ENCODE peak calls at places on chromosomes 6 and 20, in four cellular contexts. D is AG09309, W is nephron progenitor cell, T is coronary artery. E is an unnamed sample.

GRCh38 chr6:111411978-111412574 is 70.9 kb downstream of the REV3L start:
- DNase-seq in W (no peak), T (no peak), D (no peak), E (no peak)

GRCh38 chr20:8457978-8458377 is 325.9 kb downstream of the PLCB1 start:
- DNase-seq in W (no peak), D (no peak), T (no peak), E (no peak)

GRCh38 chr6:15421945-15422733 is 176.3 kb downstream of the JARID2 start:
- DNase-seq in T (no peak), D (no peak), W (no peak), E (no peak)

GRCh38 chr6:32936247-32937152 is 4.3 kb downstream of the HLA-DMB start:
- DNase-seq in W (no peak), T (no peak), D (no peak), E (no peak)

GRCh38 chr6:14037402-14038277 is 79.9 kb upstream of the CD83 start:
- DNase-seq in W (no peak), T (no peak), D (peak), E (no peak)

GRCh38 chr20:17938889-17939619 is 29.5 kb downstream of the SNX5 start:
- DNase-seq in W (peak), T (no peak), D (no peak), E (no peak)

GRCh38 chr20:24786096-24786495 is 163.0 kb upstream of the CST7 start:
- DNase-seq in D (no peak), T (no peak), W (no peak), E (no peak)

GRCh38 chr6:46323312-46323965 is 152.7 kb upstream of the ENPP5 start:
- DNase-seq in D (peak), W (no peak), T (no peak), E (no peak)

GRCh38 chr6:12751694-12752304 is 35.2 kb downstream of the PHACTR1 start:
- DNase-seq in T (no peak), W (peak), D (peak), E (no peak)

GRCh38 chr20:40489886-40490285 is 199.2 kb downstream of the MAFB start:
- DNase-seq in T (no peak), D (peak), W (no peak), E (peak)

GRCh38 chr6:41182069-41183034 is 18.6 kb downstream of the TREML2 start:
- DNase-seq in T (no peak), W (peak), D (peak), E (peak)

GRCh38 chr20:48995599-48995998 is 50.5 kb upstream of the CSE1L start:
- DNase-seq in T (no peak), D (no peak), W (no peak), E (no peak)

GRCh38 chr20:33862709-33863403 is 51.7 kb downstream of the CHMP4B start:
- DNase-seq in T (no peak), W (peak), D (no peak), E (no peak)

GRCh38 chr20:38875170-38875993 is 50.8 kb upstream of the FAM83D start:
- DNase-seq in D (no peak), W (no peak), T (no peak), E (no peak)

GRCh38 chr6:12010635-12011275 is 1.4 kb upstream of the HIVEP1 start:
- DNase-seq in W (peak), T (peak), D (no peak), E (no peak)

GRCh38 chr6:17725083-17725482 is 18.4 kb upstream of the NUP153 start:
- DNase-seq in W (peak), T (no peak), D (no peak), E (no peak)

GRCh38 chr6:423799-424345 is 32.3 kb downstream of the IRF4 start:
- DNase-seq in D (no peak), W (no peak), T (no peak), E (no peak)

GRCh38 chr6:106300020-106300772 is 25.4 kb downstream of the ATG5 start:
- DNase-seq in D (no peak), W (no peak), T (no peak), E (no peak)

GRCh38 chr6:72653032-72653431 is 31.2 kb downstream of the KCNQ5 start:
- DNase-seq in W (no peak), D (no peak), T (no peak), E (no peak)

GRCh38 chr20:13868331-13868730 is 83.5 kb downstream of the NDUFAF5 start:
- DNase-seq in D (peak), T (no peak), W (no peak), E (no peak)

GRCh38 chr6:114941078-114941477 is 598.3 kb upstream of the HS3ST5 start:
- DNase-seq in D (no peak), T (no peak), W (no peak), E (no peak)

GRCh38 chr6:125790403-125791150 is at the start of gene NCOA7:
- DNase-seq in D (no peak), W (peak), T (peak), E (no peak)

GRCh38 chr20:21102691-21103311 is 3.4 kb downstream of the LINC00237 start:
- DNase-seq in D (no peak), T (no peak), W (peak), E (no peak)

GRCh38 chr6:152952045-152952444 is 30.8 kb downstream of the FBXO5 start:
- DNase-seq in W (no peak), D (no peak), T (no peak), E (no peak)

GRCh38 chr6:39416728-39417127 is 94.2 kb upstream of the KCNK16 start:
- DNase-seq in T (no peak), D (peak), W (no peak), E (no peak)

GRCh38 chr6:117346142-117346930 is 79.4 kb downstream of the ROS1 start:
- DNase-seq in T (no peak), W (no peak), D (no peak), E (no peak)

GRCh38 chr6:593139-593906 is 63.6 kb downstream of the HUS1B start:
- DNase-seq in D (no peak), T (no peak), W (peak), E (peak)

GRCh38 chr6:367891-368630 is 23.5 kb upstream of the IRF4 start:
- DNase-seq in W (no peak), D (no peak), T (no peak), E (no peak)

GRCh38 chr6:150380256-150380655 is 11.4 kb downstream of the IYD start:
- DNase-seq in W (no peak), T (no peak), D (peak), E (no peak)

GRCh38 chr20:46816916-46817638 is 77.6 kb upstream of the EYA2 start:
- DNase-seq in W (no peak), T (no peak), D (no peak), E (no peak)

GRCh38 chr6:152110878-152111820 is 303.7 kb downstream of the ESR1 start:
- DNase-seq in D (peak), T (no peak), W (no peak), E (no peak)

GRCh38 chr6:135935951-135936601 is 84.6 kb downstream of the PDE7B start:
- DNase-seq in D (no peak), T (no peak), W (no peak), E (no peak)

GRCh38 chr6:32700391-32701040 is 34.1 kb upstream of the HLA-DQB1 start:
- DNase-seq in D (peak), T (no peak), W (peak), E (peak)

GRCh38 chr6:56242343-56242742 is 5.0 kb downstream of the COL21A1 start:
- DNase-seq in T (no peak), W (no peak), D (no peak), E (no peak)

GRCh38 chr6:92690997-92691599 is 728.3 kb downstream of the EPHA7 start:
- DNase-seq in T (no peak), W (no peak), D (no peak), E (no peak)

GRCh38 chr6:149108398-149109100 is 209.0 kb upstream of the TAB2 start:
- DNase-seq in T (no peak), W (no peak), D (no peak), E (no peak)

GRCh38 chr6:14472964-14473363 is 355.4 kb downstream of the CD83 start:
- DNase-seq in W (no peak), T (no peak), D (no peak), E (no peak)

GRCh38 chr6:65633516-65633915 is 73.5 kb downstream of the EYS start:
- DNase-seq in D (no peak), W (no peak), T (no peak), E (no peak)

GRCh38 chr6:65637289-65638046 is 69.6 kb downstream of the EYS start:
- DNase-seq in T (no peak), D (no peak), W (no peak), E (no peak)

GRCh38 chr6:65642776-65643175 is 64.2 kb downstream of the EYS start:
- DNase-seq in T (no peak), W (no peak), D (no peak), E (no peak)

GRCh38 chr6:65638047-65638831 is 68.8 kb downstream of the EYS start:
- DNase-seq in T (no peak), D (no peak), W (peak), E (no peak)
- TF ChIP-seq CTCF in T (no peak), D (no peak), W (peak), E (peak)

DNA sequence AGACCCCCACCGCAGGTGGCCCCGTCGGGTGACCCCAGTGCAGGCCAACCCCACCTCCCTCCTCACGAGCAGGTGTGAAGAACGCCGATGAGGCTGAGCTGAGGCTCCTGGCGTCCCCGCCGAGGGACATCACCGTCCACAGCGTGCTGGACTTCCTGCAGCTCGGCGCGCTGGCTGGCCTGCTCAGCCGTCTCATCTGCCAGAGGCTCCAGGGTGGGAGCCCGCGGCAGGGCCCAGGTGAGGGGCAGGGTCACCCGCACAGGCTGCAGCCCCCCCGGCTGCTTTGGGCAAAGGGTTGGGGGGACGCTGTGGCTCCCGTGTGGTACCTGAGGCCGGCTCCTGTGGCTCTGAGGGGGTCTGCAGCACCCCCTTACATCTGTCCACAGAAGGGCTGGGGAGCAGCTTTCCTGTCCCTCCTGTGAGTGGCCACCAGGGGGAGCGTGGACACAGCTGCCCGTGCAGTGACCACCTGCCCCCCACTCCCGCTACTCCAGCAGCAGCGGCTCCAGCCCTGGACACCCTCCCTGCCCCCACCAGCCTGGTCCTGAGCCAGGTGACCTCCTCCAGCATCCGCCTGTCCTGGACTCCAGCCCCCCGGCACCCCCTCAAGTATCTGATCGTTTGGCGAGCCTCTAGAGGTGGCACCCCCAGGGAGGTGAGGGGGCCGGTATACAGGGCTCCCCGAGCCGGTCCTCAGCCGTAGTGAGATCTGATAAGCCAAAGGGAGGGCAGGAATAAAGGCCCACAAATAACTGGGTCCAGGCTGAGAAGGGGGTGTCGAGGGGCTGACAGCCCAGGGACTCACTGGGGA is 16.5 kb downstream of the COL20A1 start:
- DNase-seq in D (no peak), T (no peak), W (peak), E (no peak)
- TF ChIP-seq CTCF in D (peak), T (peak), W (peak), E (peak)

DNA sequence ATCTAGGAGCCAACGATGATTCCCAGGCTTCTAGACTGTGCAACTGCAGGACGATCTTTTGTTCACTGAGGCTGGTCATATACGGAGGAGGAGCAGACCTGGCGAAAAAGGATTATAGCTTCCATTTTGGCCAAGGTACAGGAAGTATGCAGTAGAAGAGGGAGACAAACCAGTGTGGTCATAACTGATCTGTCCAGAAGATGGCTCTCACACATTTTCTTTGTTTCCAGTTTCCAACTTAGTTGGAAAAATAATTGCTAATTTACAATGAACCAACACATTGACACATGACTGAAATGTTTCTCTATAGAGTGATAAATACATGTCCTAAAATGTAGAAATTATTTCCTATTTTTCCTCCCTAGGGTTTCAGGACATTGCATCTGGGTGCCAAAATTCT is 364.1 kb upstream of the BTBD3 start:
- DNase-seq in D (no peak), T (no peak), W (no peak), E (no peak)
- TF ChIP-seq CTCF in D (peak), T (no peak), W (peak), E (peak)

DNA sequence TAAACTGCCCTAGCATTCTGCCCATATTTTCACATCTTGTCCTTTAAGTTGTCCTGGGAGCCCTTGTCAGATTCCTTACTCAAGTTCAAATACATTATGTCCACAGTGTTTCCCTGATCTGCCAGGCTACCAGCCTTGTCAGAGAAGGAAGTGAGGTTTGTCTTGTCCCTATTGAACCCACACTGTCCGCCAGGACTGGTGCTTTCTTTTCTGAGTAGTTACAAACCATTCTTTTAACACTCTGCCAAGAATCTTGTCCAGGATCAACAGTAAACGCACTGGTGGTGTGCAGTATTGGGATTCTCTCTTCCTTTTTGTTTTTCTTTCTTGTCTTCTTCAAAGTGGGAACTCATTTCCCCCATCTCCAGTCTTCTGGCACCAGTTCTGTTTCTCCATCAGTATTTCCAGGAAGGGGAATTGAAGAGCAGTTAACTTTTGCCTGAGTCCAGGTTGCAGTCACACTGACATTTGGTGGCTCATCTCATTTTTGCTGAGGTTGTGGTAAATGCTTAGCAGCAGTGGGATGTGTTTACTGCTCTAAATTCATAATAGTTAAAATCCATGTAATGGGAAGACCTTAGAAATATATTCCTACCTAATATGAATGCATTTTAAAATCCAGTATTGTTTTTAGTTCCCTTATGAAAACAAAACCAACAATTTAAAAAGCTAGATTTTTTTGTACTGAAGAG is 295.4 kb downstream of the PRL start:
- DNase-seq in W (no peak), T (no peak), D (no peak), E (no peak)
- TF ChIP-seq CTCF in W (no peak), T (no peak), D (no peak), E (no peak)

DNA sequence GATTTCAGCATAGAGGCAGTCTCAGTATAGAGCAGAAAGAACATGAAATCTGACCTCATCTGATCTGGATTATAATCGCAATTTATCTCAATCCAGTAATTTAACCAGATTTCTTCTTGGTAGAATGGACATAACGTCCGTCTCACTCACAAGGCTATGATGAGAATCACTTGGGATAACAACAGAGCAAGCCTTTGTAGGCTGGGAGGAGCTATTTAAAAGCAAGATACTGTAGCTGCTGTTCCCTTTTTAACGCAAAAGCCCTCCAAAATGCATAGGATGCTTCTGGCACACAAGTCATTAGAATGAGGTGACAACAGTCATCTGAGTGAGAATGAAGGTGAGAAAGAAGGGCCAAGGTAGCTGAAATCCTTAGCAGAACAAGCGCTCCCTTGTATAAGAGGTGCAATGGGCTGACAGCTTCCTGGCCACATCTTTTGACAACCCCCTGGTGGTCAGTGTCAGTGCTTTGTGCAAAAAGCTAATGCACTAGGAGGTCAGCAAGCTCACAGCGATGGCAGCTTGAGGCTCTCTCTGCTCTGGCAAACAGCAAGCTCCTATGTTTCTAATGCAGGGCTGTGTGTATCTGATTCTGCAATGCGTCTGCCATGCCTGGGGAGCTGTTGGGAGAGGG is 16.4 kb downstream of the METTL24 start:
- DNase-seq in W (peak), D (no peak), T (no peak), E (no peak)
- TF ChIP-seq CTCF in W (peak), D (peak), T (no peak), E (peak)

GRCh38 chr6:3258201-3258600 is 546 bp upstream of the PSMG4 start:
- DNase-seq in D (no peak), T (peak), W (no peak), E (no peak)

GRCh38 chr6:3258720-3259490 is at the start of gene PSMG4:
- DNase-seq in W (peak), T (peak), D (peak), E (no peak)

GRCh38 chr6:3260296-3260695 is 1.5 kb downstream of the PSMG4 start:
- DNase-seq in T (no peak), D (no peak), W (no peak), E (no peak)

GRCh38 chr6:3260772-3261517 is 2.2 kb downstream of the PSMG4 start:
- DNase-seq in T (no peak), D (no peak), W (no peak), E (no peak)

DNA sequence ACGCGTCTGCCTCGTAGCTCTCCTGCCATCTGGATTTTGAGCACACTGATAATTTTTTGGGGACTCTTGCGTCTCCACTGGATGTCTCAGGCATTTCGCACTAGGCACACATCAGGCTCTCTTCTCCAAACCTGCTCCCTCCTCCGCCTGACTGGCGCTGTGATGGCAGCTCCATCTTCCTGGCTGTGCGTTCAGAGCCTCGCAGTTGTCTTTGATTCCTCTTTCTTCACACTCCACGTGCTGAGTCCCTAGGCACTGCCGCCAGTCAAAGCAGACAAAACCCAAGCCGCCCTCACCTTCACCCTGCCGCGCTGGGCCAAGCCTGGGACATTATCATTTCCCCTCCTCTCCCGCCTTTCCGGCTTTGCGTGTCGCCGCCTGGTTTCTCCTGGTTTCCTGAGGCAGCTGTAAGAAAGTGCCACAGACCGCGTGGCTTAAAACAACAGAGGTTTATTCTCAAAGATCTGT is 778 bp downstream of the PSMG4 start:
- DNase-seq in D (no peak), W (peak), T (no peak), E (no peak)
- TF ChIP-seq CTCF in D (no peak), W (no peak), T (no peak), E (no peak)

DNA sequence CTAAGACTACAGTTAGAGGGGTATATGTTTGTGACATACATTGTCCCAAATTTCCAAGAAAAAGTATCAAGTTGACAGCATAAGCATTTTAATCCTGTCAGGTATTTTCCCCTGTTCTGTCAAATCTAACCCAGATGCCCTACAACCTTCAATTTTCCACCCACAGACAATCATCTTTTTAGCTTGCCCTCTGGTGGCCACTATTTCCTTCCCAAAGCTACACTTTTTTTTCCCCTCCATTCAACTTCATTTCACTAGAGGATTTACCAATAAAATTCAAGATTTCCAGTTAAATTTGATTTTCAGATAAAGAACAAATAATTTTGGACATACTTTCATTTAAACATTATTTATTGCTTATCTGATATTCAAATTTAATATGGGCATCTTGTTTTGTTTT is 286.6 kb downstream of the TENT5A start:
- DNase-seq in D (peak), W (no peak), T (no peak), E (no peak)
- TF ChIP-seq CTCF in D (peak), W (peak), T (no peak), E (peak)